ENCODE peak calls at places on chromosomes 12 and 14, in ten cellular contexts. N, X, S, Y, B, D, P, C, F and T are unnamed samples.

GRCh38 chr12:44774815-44775411 is 101.2 kb downstream of the NELL2 start:
- DNase-seq in N (peak), X (peak), S (no peak), Y (peak), B (peak), D (peak), P (peak), C (no peak), F (peak), T (peak)

GRCh38 chr12:54759751-54760150 is 94.6 kb upstream of the MUCL1 start:
- DNase-seq in N (peak), X (peak), S (no peak), Y (no peak), B (peak), D (peak), P (peak), C (no peak), F (no peak), T (peak)

GRCh38 chr12:91413591-91413990 is 231.0 kb upstream of the DCN start:
- DNase-seq in N (no peak), X (no peak), S (peak), Y (peak), B (peak), D (peak), P (no peak), C (no peak), F (no peak), T (peak)

GRCh38 chr14:68260121-68260520 is 440.5 kb downstream of the RAD51B start:
- DNase-seq in N (no peak), X (no peak), S (no peak), Y (no peak), B (no peak), D (no peak), P (no peak), C (no peak), F (no peak), T (no peak)

GRCh38 chr12:56042430-56043203 is 899 bp downstream of the RPS26 start:
- DNase-seq in N (no peak), X (no peak), S (no peak), Y (no peak), B (no peak), D (no peak), P (no peak), C (no peak), F (no peak), T (no peak)

GRCh38 chr12:49838973-49839633 is 3.8 kb downstream of the BCDIN3D start:
- DNase-seq in N (peak), X (peak), S (no peak), Y (peak), B (peak), D (peak), P (peak), C (no peak), F (no peak), T (peak)

GRCh38 chr14:97891515-97891914 is 1094.3 kb downstream of the VRK1 start:
- DNase-seq in N (no peak), X (no peak), S (no peak), Y (no peak), B (no peak), D (no peak), P (no peak), C (no peak), F (no peak), T (no peak)

GRCh38 chr14:65750906-65751305 is 338.4 kb downstream of the FUT8 start:
- DNase-seq in N (no peak), X (no peak), S (no peak), Y (no peak), B (no peak), D (no peak), P (no peak), C (no peak), F (no peak), T (no peak)

GRCh38 chr14:102575479-102576428 is 16.7 kb upstream of the RCOR1 start:
- DNase-seq in N (no peak), X (no peak), S (no peak), Y (no peak), B (no peak), D (no peak), P (no peak), C (no peak), F (no peak), T (no peak)

GRCh38 chr12:32896438-32897275 is at the start of gene PKP2:
- DNase-seq in N (no peak), X (no peak), S (no peak), Y (peak), B (peak), D (peak), P (peak), C (peak), F (peak), T (no peak)

GRCh38 chr12:46831335-46832083 is 5.7 kb upstream of the SLC38A4 start:
- DNase-seq in N (no peak), X (no peak), S (no peak), Y (peak), B (no peak), D (no peak), P (peak), C (no peak), F (peak), T (no peak)

GRCh38 chr14:56273151-56273550 is 154.9 kb downstream of the PELI2 start:
- DNase-seq in N (no peak), X (peak), S (no peak), Y (no peak), B (no peak), D (peak), P (no peak), C (no peak), F (no peak), T (peak)

GRCh38 chr14:24092110-24092959 is 1.8 kb upstream of the PCK2 start:
- DNase-seq in N (no peak), X (no peak), S (no peak), Y (no peak), B (no peak), D (no peak), P (no peak), C (no peak), F (peak), T (no peak)

GRCh38 chr14:103740991-103741689 is 25.5 kb downstream of the ZFYVE21 start:
- DNase-seq in N (no peak), X (peak), S (no peak), Y (no peak), B (no peak), D (peak), P (no peak), C (no peak), F (no peak), T (peak)

GRCh38 chr12:123936956-123937706 is 35.5 kb downstream of the CCDC92 start:
- DNase-seq in N (no peak), X (no peak), S (no peak), Y (no peak), B (no peak), D (no peak), P (no peak), C (no peak), F (no peak), T (no peak)

GRCh38 chr12:97501422-97501821 is 38.8 kb downstream of the RMST start:
- DNase-seq in N (no peak), X (no peak), S (no peak), Y (no peak), B (no peak), D (no peak), P (no peak), C (no peak), F (no peak), T (no peak)

GRCh38 chr12:109336593-109336992 is 11.1 kb upstream of the MYO1H start:
- DNase-seq in N (no peak), X (no peak), S (no peak), Y (no peak), B (no peak), D (no peak), P (no peak), C (no peak), F (no peak), T (no peak)

GRCh38 chr14:51448831-51449665 is 202.7 kb upstream of the FRMD6 start:
- DNase-seq in N (no peak), X (peak), S (no peak), Y (no peak), B (no peak), D (peak), P (no peak), C (no peak), F (no peak), T (peak)

GRCh38 chr12:132375747-132376463 is 46.5 kb upstream of the GALNT9 start:
- DNase-seq in N (no peak), X (no peak), S (no peak), Y (no peak), B (no peak), D (no peak), P (no peak), C (no peak), F (no peak), T (no peak)

GRCh38 chr12:110183386-110183785 is 59.2 kb downstream of the IFT81 start:
- DNase-seq in N (no peak), X (no peak), S (no peak), Y (no peak), B (no peak), D (no peak), P (no peak), C (no peak), F (no peak), T (no peak)

GRCh38 chr12:30533518-30533917 is 162.2 kb downstream of the IPO8 start:
- DNase-seq in N (no peak), X (peak), S (no peak), Y (no peak), B (no peak), D (peak), P (no peak), C (no peak), F (no peak), T (peak)

GRCh38 chr12:112350593-112351592 is 31.3 kb downstream of the HECTD4 start:
- DNase-seq in N (no peak), X (no peak), S (no peak), Y (no peak), B (no peak), D (no peak), P (no peak), C (no peak), F (no peak), T (peak)

GRCh38 chr12:83709899-83710298 is 1023.2 kb downstream of the TMTC2 start:
- DNase-seq in N (no peak), X (no peak), S (no peak), Y (no peak), B (no peak), D (no peak), P (no peak), C (no peak), F (no peak), T (no peak)

GRCh38 chr12:76029982-76030377 is 1.6 kb downstream of the PHLDA1 start:
- DNase-seq in N (no peak), X (peak), S (no peak), Y (no peak), B (no peak), D (peak), P (peak), C (no peak), F (no peak), T (peak)

GRCh38 chr12:44960423-44960822 is 84.3 kb upstream of the NELL2 start:
- DNase-seq in N (no peak), X (no peak), S (no peak), Y (no peak), B (no peak), D (no peak), P (no peak), C (no peak), F (no peak), T (no peak)

GRCh38 chr14:33516898-33517436 is 433.9 kb downstream of the EGLN3 start:
- DNase-seq in N (no peak), X (no peak), S (no peak), Y (no peak), B (no peak), D (no peak), P (no peak), C (no peak), F (no peak), T (no peak)

GRCh38 chr14:105487449-105487985 is 831 bp downstream of the CRIP1 start:
- DNase-seq in N (no peak), X (no peak), S (no peak), Y (no peak), B (no peak), D (no peak), P (no peak), C (no peak), F (peak), T (no peak)

GRCh38 chr14:34355584-34356266 is 106.3 kb downstream of the SPTSSA start:
- DNase-seq in N (no peak), X (peak), S (peak), Y (peak), B (no peak), D (peak), P (peak), C (no peak), F (no peak), T (peak)

GRCh38 chr14:54187439-54187838 is 209.4 kb upstream of the CDKN3 start:
- DNase-seq in N (no peak), X (no peak), S (no peak), Y (no peak), B (no peak), D (no peak), P (no peak), C (no peak), F (no peak), T (no peak)

DNA sequence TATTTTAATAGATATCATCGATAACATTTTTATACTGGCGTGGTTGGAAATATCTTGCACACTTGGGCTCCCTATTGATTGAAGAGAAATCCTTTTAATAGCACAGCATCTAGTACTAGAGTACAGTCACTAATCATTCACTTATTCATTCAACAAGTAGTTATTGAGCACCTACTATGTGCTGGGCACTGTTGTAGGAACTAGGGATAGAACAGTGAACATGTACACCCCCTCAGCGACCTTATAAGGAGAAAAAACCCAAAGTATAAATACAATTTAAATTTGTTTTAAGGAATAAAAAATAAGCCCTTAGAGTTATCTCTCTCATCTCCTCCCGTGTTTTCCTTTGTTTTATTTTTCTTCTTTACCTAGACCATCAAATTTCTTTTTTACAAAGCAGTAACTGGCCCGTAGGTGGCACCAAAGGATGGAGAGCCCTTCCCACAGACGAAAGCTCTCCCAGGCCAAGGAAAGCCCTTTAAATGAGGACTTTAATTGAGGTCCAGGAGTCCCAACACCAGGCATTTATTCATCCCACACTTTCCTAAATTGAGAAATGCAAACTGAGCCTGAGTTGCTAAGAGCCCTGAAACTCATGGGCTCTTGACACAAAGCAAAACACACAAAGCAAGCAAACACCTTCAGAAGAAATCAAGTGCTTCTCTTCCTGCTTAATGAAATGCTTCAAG is 29.0 kb downstream of the PEBP1 start:
- DNase-seq in N (peak), X (peak), S (no peak), Y (peak), B (peak), D (peak), P (peak), C (no peak), F (no peak), T (peak)
- TF ChIP-seq CTCF in N (peak), X (peak), S (peak), Y (peak), B (peak), D (peak), P (peak), C (peak), F (peak), T (peak)

DNA sequence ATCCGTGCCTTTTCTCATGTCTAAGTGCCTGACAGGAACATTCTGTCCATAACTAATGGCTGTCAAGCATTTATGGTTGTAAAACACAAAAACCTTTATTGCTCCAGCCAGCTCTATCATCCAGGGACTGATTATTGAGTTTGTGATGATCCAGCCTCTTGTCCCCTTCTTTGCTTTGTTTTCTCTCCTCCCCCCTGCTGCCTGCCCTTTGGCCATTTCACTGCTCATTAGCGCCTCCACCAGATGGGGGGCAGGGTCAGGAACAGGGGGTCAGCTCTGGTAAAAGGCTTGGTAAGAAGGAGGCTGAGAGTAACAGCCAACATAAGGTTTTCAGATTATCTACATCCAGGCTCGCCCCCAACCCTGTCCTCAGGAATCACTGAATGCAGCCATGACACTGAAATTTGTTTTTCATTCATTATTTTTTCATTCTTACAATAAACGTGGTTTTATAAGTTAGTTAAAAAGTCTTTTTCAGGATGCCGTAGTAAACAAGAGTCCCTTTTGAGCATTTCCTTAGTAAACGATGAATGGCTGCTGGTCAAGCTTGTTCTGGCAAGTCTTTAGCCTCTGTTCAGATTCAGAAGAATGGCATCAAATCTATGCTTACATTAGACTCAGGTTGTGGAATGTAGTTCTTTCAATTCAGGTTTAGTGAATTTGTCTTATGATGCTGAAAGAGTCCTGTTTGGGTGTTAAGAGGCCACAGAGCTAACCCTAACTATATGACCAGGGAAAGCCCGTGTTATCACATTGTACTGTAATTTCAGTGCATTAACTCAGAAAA is 21.7 kb downstream of the HMGA2 start:
- DNase-seq in N (no peak), X (peak), S (no peak), Y (no peak), B (no peak), D (no peak), P (no peak), C (no peak), F (no peak), T (no peak)
- TF ChIP-seq CTCF in N (no peak), X (no peak), S (no peak), Y (no peak), B (peak), D (no peak), P (no peak), C (no peak), F (no peak), T (no peak)

GRCh38 chr12:119695034-119695433 is 27.1 kb downstream of the PRKAB1 start:
- DNase-seq in N (peak), X (no peak), S (no peak), Y (no peak), B (no peak), D (peak), P (no peak), C (no peak), F (no peak), T (no peak)
- TF ChIP-seq CTCF in N (peak), X (peak), S (peak), Y (peak), B (peak), D (peak), P (no peak), C (peak), F (no peak), T (peak)

DNA sequence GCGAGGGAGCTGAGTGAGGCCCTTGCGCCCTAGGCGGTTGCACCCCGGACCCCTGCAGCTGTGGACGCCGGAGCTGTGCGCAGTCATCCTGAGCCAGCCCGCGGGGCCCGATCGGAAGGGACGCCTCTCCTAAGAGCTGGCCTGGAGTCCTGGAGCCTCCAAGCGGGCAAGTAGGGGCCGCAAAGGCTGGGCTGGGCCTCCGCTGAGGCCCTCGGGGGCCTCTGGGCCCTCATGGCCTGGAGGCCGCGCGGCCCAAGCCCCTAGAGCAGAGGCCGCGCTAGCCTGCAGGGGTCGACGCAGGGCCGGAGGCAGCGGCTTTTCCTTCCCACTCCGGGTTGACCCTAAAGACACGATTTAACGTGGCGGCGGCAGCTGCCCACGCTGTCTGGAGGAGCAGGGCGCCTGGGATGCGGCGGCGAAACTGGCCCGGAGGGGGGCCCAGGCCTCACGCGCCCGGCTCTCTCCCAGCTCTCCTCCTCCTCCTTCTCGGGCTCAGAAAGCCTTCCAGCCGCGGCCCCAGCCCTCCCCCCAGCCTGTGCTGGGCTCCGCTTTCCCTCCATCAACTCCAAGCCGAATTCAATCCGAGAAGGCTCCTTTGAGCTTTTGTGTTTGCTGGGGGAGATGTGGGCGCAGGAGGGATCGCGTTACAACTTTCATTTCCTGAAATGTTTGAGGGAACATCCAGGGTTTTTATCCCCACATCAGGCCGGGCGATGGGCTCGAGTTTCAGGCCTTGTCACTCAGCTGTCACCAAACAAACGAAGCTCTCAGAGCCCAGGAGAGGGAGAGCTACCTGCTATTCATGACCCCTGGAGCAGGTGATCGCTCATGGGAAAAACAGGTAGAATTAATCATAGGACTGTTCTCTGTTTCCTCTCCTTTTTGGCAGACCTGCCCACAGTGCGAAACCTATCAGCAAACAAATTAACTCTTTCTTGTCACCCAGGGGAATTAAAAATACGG is 11.5 kb downstream of the SIX1 start:
- DNase-seq in N (no peak), X (peak), S (no peak), Y (no peak), B (no peak), D (no peak), P (peak), C (peak), F (no peak), T (no peak)
- TF ChIP-seq CTCF in N (no peak), X (peak), S (no peak), Y (no peak), B (no peak), D (no peak), P (no peak), C (peak), F (no peak), T (no peak)